ENCODE peak calls at places on chromosomes 2 and 18, in four cellular contexts. W is activated CD4-positive, alpha-beta T cell treated with anti-CD3 and anti-CD28 coated beads for 48 hours; L is GM23248; S is NCI-H748 treated with DMSO at 0.1 percent for 48 hours. Y is an unnamed sample.

GRCh38 chr18:67919316-67919715 is 402.8 kb upstream of the DSEL start:
- DNase-seq in W (no peak), L (no peak), S (no peak), Y (peak)

GRCh38 chr2:232530626-232531260 is 4.8 kb downstream of the CHRND start:
- DNase-seq in W (no peak), L (no peak), S (no peak), Y (no peak)

GRCh38 chr2:72927619-72928537 is 10.6 kb downstream of the EMX1 start:
- DNase-seq in W (no peak), L (no peak), S (no peak), Y (no peak)

GRCh38 chr2:131488306-131489205 is 3.6 kb downstream of the MZT2A start:
- DNase-seq in W (no peak), L (no peak), S (no peak), Y (no peak)

GRCh38 chr2:204432196-204432595 is 113.1 kb upstream of the PARD3B start:
- DNase-seq in W (no peak), L (no peak), S (no peak), Y (no peak)

GRCh38 chr2:72965770-72966430 is 48.6 kb downstream of the EMX1 start:
- DNase-seq in W (no peak), L (no peak), S (no peak), Y (no peak)

GRCh38 chr2:213934560-213934959 is 476.3 kb upstream of the VWC2L start:
- DNase-seq in W (no peak), L (peak), S (no peak), Y (peak)

GRCh38 chr18:76414936-76415621 is 80.0 kb downstream of the ZNF516 start:
- DNase-seq in W (no peak), L (no peak), S (no peak), Y (no peak)

GRCh38 chr2:219000569-219000960 is 7.3 kb upstream of the CRYBA2 start:
- DNase-seq in W (no peak), L (no peak), S (peak), Y (no peak)

GRCh38 chr2:44560352-44560751 is 198.6 kb downstream of the CAMKMT start:
- DNase-seq in W (peak), L (peak), S (no peak), Y (peak)

GRCh38 chr2:28801726-28802125 is 8.9 kb upstream of the SPDYA start:
- DNase-seq in W (no peak), L (peak), S (no peak), Y (peak)

GRCh38 chr2:209633911-209634310 is 137.7 kb upstream of the UNC80 start:
- DNase-seq in W (no peak), L (no peak), S (no peak), Y (no peak)

GRCh38 chr2:170165129-170165528 is 12.8 kb upstream of the MYO3B start:
- DNase-seq in W (no peak), L (peak), S (no peak), Y (peak)

GRCh38 chr2:105257981-105258380 is 16.4 kb downstream of the GPR45 start:
- DNase-seq in W (no peak), L (peak), S (no peak), Y (peak)

GRCh38 chr2:113010088-113010487 is 4.8 kb downstream of the IL36A start:
- DNase-seq in W (no peak), L (peak), S (no peak), Y (peak)

GRCh38 chr2:198499539-198499938 is 695.1 kb downstream of the PLCL1 start:
- DNase-seq in W (no peak), L (peak), S (no peak), Y (no peak)

GRCh38 chr2:233356546-233357308 is 2.4 kb downstream of the DGKD start:
- DNase-seq in W (no peak), L (no peak), S (no peak), Y (no peak)

GRCh38 chr18:58953627-58954026 is 89.0 kb downstream of the ZNF532 start:
- DNase-seq in W (no peak), L (no peak), S (no peak), Y (peak)

GRCh38 chr2:231716641-231717280 is 8.4 kb downstream of the PTMA start:
- DNase-seq in W (no peak), L (peak), S (no peak), Y (peak)

GRCh38 chr2:10124538-10125045 is 2.1 kb downstream of the RRM2 start:
- DNase-seq in W (no peak), L (peak), S (peak), Y (peak)

GRCh38 chr18:63890950-63891304 is 3.4 kb downstream of the SERPINB2 start:
- DNase-seq in W (no peak), L (no peak), S (peak), Y (peak)

Y was measured in M059J.